ENCODE peak calls at places on chromosomes 7 and 10, in seven cellular contexts. V is tibial nerve; T is neural progenitor cell; J is CD4-positive, alpha-beta memory T cell; A is testis; F is left ventricle myocardium inferior; L is ovary. X is an unnamed sample.

GRCh38 chr7:133682364-133683181 is 429.7 kb downstream of the EXOC4 start:
- DNase-seq in V (no peak), T (no peak), J (no peak), A (no peak), F (no peak), L (no peak), X (no peak)

GRCh38 chr7:47216439-47216838 is 365.5 kb downstream of the TNS3 start:
- DNase-seq in V (no peak), T (no peak), J (no peak), A (no peak), F (no peak), L (no peak), X (no peak)

GRCh38 chr10:78475501-78475900 is 441.8 kb downstream of the RPS24 start:
- DNase-seq in V (no peak), T (no peak), J (no peak), A (no peak), F (no peak), L (no peak), X (no peak)

GRCh38 chr7:7321681-7322080 is 139.3 kb downstream of the C1GALT1 start:
- DNase-seq in V (no peak), T (no peak), J (no peak), A (no peak), F (no peak), L (no peak), X (no peak)

GRCh38 chr7:91280180-91280579 is 15.9 kb downstream of the FZD1 start:
- DNase-seq in V (no peak), T (peak; percentile 54), J (no peak), A (no peak), F (no peak), L (no peak), X (no peak)

GRCh38 chr10:70381491-70382421 is 669 bp downstream of the LRRC20 start:
- DNase-seq in V (no peak), T (peak; percentile 76), J (no peak), A (no peak), F (peak; percentile 68), L (peak; percentile 36), X (no peak)

GRCh38 chr10:124068929-124069328 is 24.5 kb downstream of the CHST15 start:
- DNase-seq in V (no peak), T (no peak), J (no peak), A (no peak), F (no peak), L (no peak), X (no peak)

GRCh38 chr7:56287429-56288138 is 171.4 kb upstream of the NUPR2 start:
- DNase-seq in V (no peak), T (no peak), J (no peak), A (peak; percentile 82), F (peak; percentile 19), L (no peak), X (no peak)

GRCh38 chr7:102874166-102874829 is 38.5 kb upstream of the LRRC17 start:
- DNase-seq in V (no peak), T (no peak), J (no peak), A (no peak), F (no peak), L (no peak), X (no peak)

GRCh38 chr7:55020481-55020871 is 1.7 kb downstream of the EGFR start:
- DNase-seq in V (peak; percentile 56), T (no peak), J (no peak), A (no peak), F (peak; percentile 45), L (peak; percentile 60), X (no peak)

GRCh38 chr7:158267737-158268435 is 319.7 kb downstream of the PTPRN2 start:
- DNase-seq in V (no peak), T (no peak), J (peak; percentile 24), A (no peak), F (no peak), L (no peak), X (no peak)

GRCh38 chr7:12686234-12686893 is 1.1 kb upstream of the ARL4A start:
- DNase-seq in V (peak; percentile 76), T (peak; percentile 82), J (peak; percentile 99), A (peak; percentile 95), F (peak; percentile 90), L (peak; percentile 89), X (peak; percentile 72)

GRCh38 chr7:96151889-96152288 is 170.0 kb downstream of the SLC25A13 start:
- DNase-seq in V (no peak), T (no peak), J (no peak), A (no peak), F (no peak), L (no peak), X (no peak)

GRCh38 chr7:30175171-30175570 is 40.4 kb downstream of the MTURN start:
- DNase-seq in V (no peak), T (no peak), J (no peak), A (no peak), F (no peak), L (no peak), X (no peak)

GRCh38 chr7:101557421-101557820 is 71.7 kb downstream of the MYL10 start:
- DNase-seq in V (no peak), T (no peak), J (no peak), A (no peak), F (no peak), L (no peak), X (no peak)

GRCh38 chr7:44187636-44188416 is 1.4 kb downstream of the GCK start:
- DNase-seq in V (no peak), T (no peak), J (no peak), A (peak; percentile 11), F (no peak), L (no peak), X (no peak)

GRCh38 chr10:75444781-75445386 is 13.5 kb downstream of the LRMDA start:
- DNase-seq in V (no peak), T (no peak), J (no peak), A (no peak), F (no peak), L (no peak), X (no peak)

GRCh38 chr10:14665304-14665703 is 109.4 kb downstream of the FAM107B start:
- DNase-seq in V (no peak), T (no peak), J (no peak), A (no peak), F (no peak), L (no peak), X (no peak)

GRCh38 chr7:73988197-73988596 is 39.8 kb upstream of the ELN start:
- DNase-seq in V (no peak), T (no peak), J (no peak), A (peak; percentile 84), F (peak; percentile 68), L (no peak), X (no peak)

GRCh38 chr10:123857616-123858015 is 34.0 kb downstream of the CPXM2 start:
- DNase-seq in V (no peak), T (no peak), J (no peak), A (no peak), F (no peak), L (no peak), X (no peak)

GRCh38 chr7:133121175-133121844 is 39.4 kb upstream of the CHCHD3 start:
- DNase-seq in V (no peak), T (no peak), J (no peak), A (no peak), F (no peak), L (no peak), X (no peak)

GRCh38 chr10:63157845-63158624 is 24.9 kb downstream of the NRBF2 start:
- DNase-seq in V (no peak), T (peak; percentile 92), J (peak; percentile 62), A (no peak), F (no peak), L (peak; percentile 47), X (no peak)

GRCh38 chr10:100571069-100571817 is 35.5 kb downstream of the HIF1AN start:
- DNase-seq in V (no peak), T (no peak), J (no peak), A (no peak), F (no peak), L (no peak), X (no peak)

GRCh38 chr10:32207544-32207943 is 139.4 kb downstream of the EPC1 start:
- DNase-seq in V (no peak), T (peak; percentile 60), J (peak; percentile 52), A (peak; percentile 68), F (peak; percentile 31), L (peak; percentile 20), X (no peak)

DNA sequence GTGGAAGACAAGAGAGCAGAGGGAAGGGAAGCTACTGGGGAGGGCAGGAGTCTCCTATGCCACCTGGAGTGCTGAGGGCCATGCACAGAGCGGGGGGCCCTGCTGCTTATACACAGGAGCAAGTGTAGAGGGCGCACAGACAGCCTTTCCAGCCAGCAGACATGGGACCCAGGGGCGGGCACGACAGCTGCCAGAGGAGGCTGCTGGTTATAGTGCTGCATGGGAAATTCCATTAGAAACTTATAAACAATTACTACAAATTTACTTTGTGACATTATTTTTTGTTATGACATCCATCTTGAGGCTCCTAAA is 90.5 kb downstream of the WDFY4 start:
- DNase-seq in V (no peak), T (no peak), J (no peak), A (no peak), F (no peak), L (no peak), X (no peak)
- H3K27me3 ChIP-seq in V (no peaks in the 10 kb centered on the region), T (no peaks in the 10 kb centered on the region), J (no peaks in the 10 kb centered on the region), A (no peaks in the 10 kb centered on the region), F (no peaks in the 10 kb centered on the region), L (no peaks in the 10 kb centered on the region), X (no peaks in the 10 kb centered on the region)

DNA sequence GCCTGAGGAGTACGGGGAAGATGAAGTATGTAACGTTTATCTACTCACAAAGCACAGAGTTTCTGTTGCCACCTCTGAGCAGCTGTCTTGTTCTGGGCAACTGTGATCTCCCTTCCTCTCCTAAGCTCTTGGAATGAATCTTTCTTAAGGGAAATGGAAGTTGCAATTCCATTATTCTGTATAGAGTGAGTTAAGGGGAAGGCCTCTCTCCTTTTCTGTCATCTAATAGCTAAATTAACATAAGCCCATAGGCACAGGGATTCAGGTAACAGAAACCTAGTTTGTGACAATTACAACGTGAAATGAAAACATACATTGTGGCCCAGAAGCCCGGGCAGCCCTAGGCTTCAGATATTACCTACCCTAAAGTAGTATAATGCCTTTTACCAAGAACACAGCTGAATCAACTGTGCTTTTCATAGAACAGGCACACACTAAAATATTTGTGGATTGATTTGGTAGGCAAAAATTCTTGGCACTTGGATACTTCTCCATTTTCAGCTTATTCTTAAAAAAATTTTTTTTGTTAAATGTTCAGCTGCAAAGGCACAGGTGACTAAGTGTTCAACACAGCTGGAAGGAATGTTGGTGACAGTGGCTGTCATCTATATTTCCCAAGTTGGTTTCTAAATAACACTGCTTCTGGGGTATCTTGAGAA is 3.8 kb upstream of the PDCD4 start:
- DNase-seq in V (no peak), T (no peak), J (no peak), A (no peak), F (no peak), L (no peak), X (no peak)
- H3K4me3 ChIP-seq in V (no peak overlapping the region), T (no peak overlapping the region), J (no peak overlapping the region), A (no peak overlapping the region), F (no peak overlapping the region), L (no peak overlapping the region), X (no peak overlapping the region)

GRCh38 chr10:67849331-67850011 is 11.5 kb upstream of the DNAJC12 start:
- DNase-seq in V (peak; percentile 90), T (peak; percentile 92), J (peak; percentile 93), A (peak; percentile 98), F (peak; percentile 97), L (peak; percentile 97), X (peak; percentile 67)
- H3K27me3 ChIP-seq in V (no peaks in the 10 kb centered on the region), T (no peaks in the 10 kb centered on the region), J (no peaks in the 10 kb centered on the region), A (no peaks in the 10 kb centered on the region), F (no peaks in the 10 kb centered on the region), L (no peaks in the 10 kb centered on the region), X (no peaks in the 10 kb centered on the region)

DNA sequence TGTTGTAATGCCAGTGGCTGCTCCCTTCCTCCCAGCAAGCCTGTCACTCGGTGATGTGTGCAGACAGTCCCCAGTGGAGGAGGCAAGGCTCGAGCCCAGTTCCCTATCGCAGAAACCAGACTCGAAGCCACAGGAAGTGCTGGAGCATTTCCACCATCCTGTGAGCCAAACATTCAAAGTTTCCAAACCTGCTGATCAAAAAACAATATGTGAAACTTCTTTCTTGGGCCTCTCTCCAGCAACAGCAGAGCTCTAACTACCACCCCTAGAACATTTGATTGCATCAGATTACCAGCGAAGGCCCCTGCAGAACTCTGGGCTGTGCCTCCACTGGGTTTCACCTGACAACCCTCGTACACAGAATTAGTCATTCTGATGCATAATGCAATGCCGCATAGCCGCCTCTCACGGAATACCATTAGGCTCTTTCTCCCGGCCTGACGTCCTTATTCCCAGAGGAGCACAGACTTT is 94.0 kb downstream of the ELMO1 start:
- DNase-seq in V (peak; percentile 73), T (no peak), J (peak; percentile 74), A (peak; percentile 26), F (peak; percentile 79), L (peak; percentile 37), X (no peak)
- H3K4me3 ChIP-seq in V (no peak overlapping the region), T (no peak overlapping the region), J (peak overlapping the region; percentile 21), A (no peak overlapping the region), F (peak overlapping the region; percentile 17), L (no peak overlapping the region), X (no peak overlapping the region)

X was measured in esophagus squamous epithelium.